ENCODE peak calls at places on chromosomes 13 and 19, in seven cellular contexts. V, X, P, K, J, C and R are unnamed samples.

GRCh38 chr19:46648070-46648960 is 12.3 kb upstream of the GNG8 start:
- DNase-seq in V (peak; percentile 43), X (no peak), P (no peak), K (no peak), J (no peak), C (no peak), R (no peak)

GRCh38 chr19:2798733-2799132 is 13.4 kb downstream of the THOP1 start:
- DNase-seq in V (no peak), X (no peak), P (no peak), K (no peak), J (no peak), C (no peak), R (no peak)

GRCh38 chr13:67101730-67102467 is 128.2 kb downstream of the PCDH9 start:
- DNase-seq in V (no peak), X (no peak), P (no peak), K (no peak), J (no peak), C (no peak), R (no peak)

GRCh38 chr13:67377919-67378318 is 147.8 kb upstream of the PCDH9 start:
- DNase-seq in V (no peak), X (no peak), P (no peak), K (no peak), J (no peak), C (no peak), R (no peak)

GRCh38 chr19:13164370-13165090 is 14.3 kb downstream of the IER2 start:
- DNase-seq in V (peak; percentile 50), X (no peak), P (no peak), K (peak; percentile 75), J (no peak), C (peak; percentile 15), R (peak; percentile 84)

GRCh38 chr13:51879133-51879532 is 17.4 kb downstream of the CCDC70 start:
- DNase-seq in V (no peak), X (no peak), P (no peak), K (no peak), J (no peak), C (no peak), R (no peak)

GRCh38 chr19:49073514-49074378 is 1.2 kb upstream of the KCNA7 start:
- DNase-seq in V (peak; percentile 46), X (no peak), P (no peak), K (peak; percentile 57), J (no peak), C (no peak), R (no peak)

GRCh38 chr19:31349160-31349881 is at the start of gene TSHZ3:
- DNase-seq in V (peak; percentile 45), X (peak; percentile 47), P (no peak), K (peak; percentile 84), J (peak; percentile 81), C (peak; percentile 15), R (peak; percentile 52)

GRCh38 chr19:57438925-57439324 is 3.8 kb downstream of the ZNF749 start:
- DNase-seq in V (no peak), X (no peak), P (no peak), K (no peak), J (no peak), C (no peak), R (no peak)

GRCh38 chr13:111664060-111664459 is 343.6 kb downstream of the TEX29 start:
- DNase-seq in V (no peak), X (no peak), P (no peak), K (no peak), J (no peak), C (no peak), R (no peak)